ENCODE peak calls at places on chromosome 22, in nine cellular contexts. R is fibroblast of the aortic adventitia, L is keratinocyte, A is esophagus squamous epithelium, U is ascending aorta, X is Calu3, Y is endothelial cell of umbilical vein, B is GM12865, I is omental fat pad. F is an unnamed sample.

GRCh38 chr22:42347281-42347824 is 76.9 kb upstream of the TCF20 start:
- DNase-seq in R (no peak), L (no peak), A (no peak), U (no peak), X (no peak), Y (no peak), B (no peak), I (no peak), F (no peak)

GRCh38 chr22:42799462-42800405 is 57.3 kb downstream of the ARFGAP3 start:
- DNase-seq in R (no peak), L (no peak), A (no peak), U (peak; percentile 48), X (no peak), Y (no peak), B (no peak), I (no peak), F (no peak)

GRCh38 chr22:45777046-45777851 is 105.6 kb downstream of the ATXN10 start:
- DNase-seq in R (peak; percentile 29), L (no peak), A (no peak), U (no peak), X (peak; percentile 63), Y (peak; percentile 24), B (no peak), I (no peak), F (no peak)

GRCh38 chr22:29877620-29878019 is 5.4 kb upstream of the MTMR3 start:
- DNase-seq in R (peak; percentile 65), L (no peak), A (no peak), U (no peak), X (no peak), Y (no peak), B (no peak), I (no peak), F (no peak)

GRCh38 chr22:45537734-45538181 is 35.1 kb downstream of the FBLN1 start:
- DNase-seq in R (peak; percentile 88), L (peak; percentile 99), A (no peak), U (peak; percentile 90), X (no peak), Y (no peak), B (no peak), I (no peak), F (no peak)

GRCh38 chr22:38623357-38623756 is 32.8 kb downstream of the FAM227A start:
- DNase-seq in R (no peak), L (no peak), A (no peak), U (no peak), X (no peak), Y (no peak), B (no peak), I (no peak), F (no peak)

GRCh38 chr22:39205344-39206021 is 39.3 kb downstream of the PDGFB start:
- DNase-seq in R (peak; percentile 52), L (no peak), A (no peak), U (peak; percentile 61), X (peak; percentile 66), Y (peak; percentile 57), B (peak; percentile 50), I (no peak), F (no peak)

GRCh38 chr22:29309332-29310064 is 3.0 kb downstream of the GAS2L1 start:
- DNase-seq in R (no peak), L (no peak), A (no peak), U (no peak), X (peak; percentile 41), Y (peak; percentile 64), B (no peak), I (no peak), F (no peak)

GRCh38 chr22:23376256-23376655 is 195.9 kb downstream of the BCR start:
- DNase-seq in R (no peak), L (no peak), A (no peak), U (no peak), X (no peak), Y (peak; percentile 20), B (peak; percentile 71), I (no peak), F (no peak)

GRCh38 chr22:29780781-29781676 is 13.9 kb downstream of the UQCR10 start:
- DNase-seq in R (peak; percentile 81), L (no peak), A (no peak), U (no peak), X (peak; percentile 44), Y (no peak), B (no peak), I (no peak), F (no peak)

GRCh38 chr22:31259798-31260473 is 32.4 kb downstream of the PIK3IP1 start:
- DNase-seq in R (no peak), L (no peak), A (no peak), U (no peak), X (no peak), Y (no peak), B (no peak), I (no peak), F (no peak)

GRCh38 chr22:38953577-38954413 is 3.6 kb upstream of the APOBEC3A start:
- DNase-seq in R (no peak), L (no peak), A (no peak), U (no peak), X (peak; percentile 23), Y (no peak), B (peak; percentile 96), I (no peak), F (no peak)

GRCh38 chr22:49303781-49304461 is 523.8 kb downstream of the BRD1 start:
- DNase-seq in R (no peak), L (no peak), A (no peak), U (peak; percentile 50), X (no peak), Y (no peak), B (no peak), I (no peak), F (no peak)

GRCh38 chr22:49307071-49307830 is 520.4 kb downstream of the BRD1 start:
- DNase-seq in R (no peak), L (no peak), A (no peak), U (peak; percentile 46), X (no peak), Y (no peak), B (no peak), I (no peak), F (peak; percentile 12)

GRCh38 chr22:49305966-49306631 is 521.6 kb downstream of the BRD1 start:
- DNase-seq in R (no peak), L (no peak), A (no peak), U (peak; percentile 21), X (no peak), Y (no peak), B (no peak), I (no peak), F (peak; percentile 6)

GRCh38 chr22:49306632-49306975 is 521.1 kb downstream of the BRD1 start:
- DNase-seq in R (no peak), L (no peak), A (no peak), U (peak; percentile 57), X (no peak), Y (no peak), B (no peak), I (no peak), F (peak; percentile 10)

GRCh38 chr22:49305215-49305965 is 522.3 kb downstream of the BRD1 start:
- DNase-seq in R (no peak), L (no peak), A (no peak), U (peak; percentile 73), X (peak; percentile 75), Y (peak; percentile 4), B (no peak), I (peak; percentile 40), F (peak; percentile 94)
- TF ChIP-seq CTCF in R (no peak), L (peak; percentile 53), A (peak; percentile 78), U (peak; percentile 95), X (peak; percentile 81), Y (peak; percentile 72), B (peak; percentile 8), I (peak; percentile 21), F (peak; percentile 99)

DNA sequence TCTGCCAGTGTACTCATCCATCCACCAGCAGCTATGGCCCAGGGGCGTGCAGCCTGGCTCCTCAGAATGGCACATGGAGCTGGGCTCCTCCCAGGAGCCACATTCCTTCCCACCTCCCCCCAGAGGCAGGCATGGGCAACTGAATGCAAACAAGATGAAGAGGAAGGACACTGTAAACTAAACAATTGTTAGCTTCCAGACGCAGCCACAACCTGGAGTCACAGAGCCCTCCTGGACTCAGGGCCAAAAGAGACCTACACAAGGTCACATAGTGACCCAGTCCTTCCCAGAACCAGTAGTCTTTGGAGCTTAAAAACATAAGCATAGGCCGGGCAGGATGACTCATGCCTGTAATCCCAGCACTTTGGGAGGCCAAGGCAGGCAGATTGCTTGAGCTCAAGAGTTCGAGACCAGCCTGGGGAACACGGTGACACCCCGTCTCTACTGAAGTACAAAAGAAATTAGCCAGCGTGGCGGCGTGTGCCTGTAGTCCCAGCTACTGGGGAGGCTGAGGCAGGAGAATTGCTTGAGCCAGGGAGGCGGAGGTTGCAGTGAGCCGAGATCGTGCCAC is 30.7 kb upstream of the CLDN5 start:
- DNase-seq in R (peak; percentile 19), L (no peak), A (no peak), U (no peak), X (peak; percentile 47), Y (peak; percentile 73), B (no peak), I (no peak), F (no peak)
- TF ChIP-seq CTCF in R (peak; percentile 23), L (peak; percentile 18), A (no peak), U (no peak), X (no peak), Y (peak; percentile 13), B (no peak), I (no peak), F (no peak)

DNA sequence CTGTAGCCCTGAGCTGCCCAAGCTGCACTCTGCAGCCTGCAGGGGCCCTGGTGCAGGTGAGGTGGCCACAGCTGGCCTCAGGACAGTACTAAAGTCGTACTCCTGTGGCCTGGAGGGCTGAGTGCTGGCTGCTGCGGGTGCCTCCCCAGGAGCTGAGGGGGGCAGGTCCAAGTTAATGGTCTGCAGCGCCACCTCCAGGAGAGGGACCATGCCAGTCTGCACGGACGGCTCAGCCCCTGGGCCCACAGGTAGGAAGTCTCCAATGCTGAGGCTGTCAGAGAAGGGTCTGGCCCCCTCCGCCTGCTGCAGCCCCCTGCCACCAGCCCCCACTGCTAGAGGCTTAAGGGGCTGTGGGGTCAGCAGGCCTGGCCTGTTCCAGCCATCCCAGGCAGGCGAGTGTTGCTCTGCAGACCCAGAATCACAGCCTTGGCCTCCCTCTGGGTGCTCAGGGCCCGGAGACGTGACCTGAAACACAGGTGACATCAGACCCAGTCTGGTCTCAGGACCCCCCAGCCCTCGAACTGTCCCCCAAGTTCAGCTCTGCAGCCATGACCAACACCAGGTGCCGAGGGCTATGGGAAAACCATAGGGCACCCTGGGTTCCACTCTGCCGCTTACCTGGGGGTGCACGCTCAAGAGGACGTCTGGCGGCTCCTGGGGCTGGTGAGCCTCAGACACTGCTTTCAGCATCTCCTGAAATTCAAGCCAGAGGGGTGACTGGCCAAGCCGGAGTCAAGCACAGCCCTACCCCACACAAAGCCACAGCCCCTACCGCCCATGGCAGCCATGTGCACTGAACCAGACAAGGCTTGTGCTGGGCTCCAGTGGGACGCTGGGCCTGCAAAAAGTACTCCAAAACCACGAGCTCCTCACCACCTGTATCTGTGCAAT is 20.8 kb downstream of the SELENOO start:
- DNase-seq in R (no peak), L (no peak), A (no peak), U (no peak), X (no peak), Y (no peak), B (no peak), I (no peak), F (no peak)
- TF ChIP-seq CTCF in R (no peak), L (peak; percentile 31), A (no peak), U (no peak), X (no peak), Y (peak; percentile 4), B (peak; percentile 1), I (no peak), F (no peak)

DNA sequence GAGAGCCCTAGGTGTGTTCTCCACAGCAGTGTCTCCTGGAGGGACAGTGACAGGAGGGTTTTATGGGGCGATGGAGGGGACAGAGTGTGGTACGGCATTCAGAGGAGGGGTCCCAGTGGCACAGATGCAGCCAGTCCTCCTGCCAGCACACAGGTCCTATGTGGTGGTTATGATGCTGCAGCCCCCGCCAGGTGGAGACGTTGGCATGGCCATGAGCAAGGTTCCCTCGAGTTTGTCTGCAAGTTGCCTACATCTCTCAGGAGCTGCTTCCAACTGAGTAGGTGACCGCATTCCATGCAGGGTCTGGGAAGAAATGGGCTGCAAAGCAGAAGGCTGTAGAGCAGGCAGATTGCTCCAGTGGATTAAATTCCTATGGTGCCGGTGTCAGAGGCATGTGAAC is 646.0 kb downstream of the TBC1D22A start:
- DNase-seq in R (no peak), L (no peak), A (no peak), U (no peak), X (no peak), Y (no peak), B (no peak), I (no peak), F (peak; percentile 1)
- TF ChIP-seq CTCF in R (no peak), L (no peak), A (no peak), U (no peak), X (no peak), Y (no peak), B (no peak), I (no peak), F (no peak)

F was measured in mesothelial cell of epicardium.